ENCODE peak calls at places on chromosomes 1 and 21, in ten cellular contexts. O is HCEC 1CT, A is HuH-7.5, S is pancreas, X is RWPE2, L is transverse colon, G is GM18507, J is HCT116, R is ureter, V is GM06990. N is an unnamed sample.

GRCh38 chr1:165392634-165393571 is 36.4 kb upstream of the LMX1A start:
- DNase-seq in O (peak), A (peak), S (peak), X (peak), L (peak), G (peak), J (peak), R (peak), V (peak), N (peak)

GRCh38 chr1:26358411-26359384 is 4.8 kb upstream of the CRYBG2 start:
- DNase-seq in O (no peak), A (peak), S (peak), X (no peak), L (peak), G (no peak), J (peak), R (peak), V (no peak), N (no peak)

GRCh38 chr1:63775418-63776127 is 1.8 kb downstream of the ROR1 start:
- DNase-seq in O (peak), A (no peak), S (no peak), X (no peak), L (no peak), G (no peak), J (no peak), R (no peak), V (no peak), N (no peak)

GRCh38 chr21:36813071-36813470 is 114.2 kb downstream of the SIM2 start:
- DNase-seq in O (no peak), A (no peak), S (no peak), X (no peak), L (no peak), G (no peak), J (no peak), R (no peak), V (no peak), N (no peak)

GRCh38 chr1:149977345-149977744 is 33.2 kb downstream of the OTUD7B start:
- DNase-seq in O (no peak), A (no peak), S (no peak), X (no peak), L (no peak), G (no peak), J (no peak), R (no peak), V (no peak), N (no peak)

GRCh38 chr1:89254658-89255287 is 17.9 kb downstream of the GBP5 start:
- DNase-seq in O (no peak), A (no peak), S (no peak), X (no peak), L (no peak), G (no peak), J (no peak), R (no peak), V (no peak), N (no peak)

GRCh38 chr21:34335316-34335715 is 28.5 kb upstream of the KCNE2 start:
- DNase-seq in O (no peak), A (no peak), S (no peak), X (no peak), L (no peak), G (no peak), J (no peak), R (peak), V (no peak), N (no peak)

GRCh38 chr1:208257326-208257725 is 13.1 kb upstream of the PLXNA2 start:
- DNase-seq in O (no peak), A (no peak), S (no peak), X (no peak), L (no peak), G (no peak), J (no peak), R (no peak), V (no peak), N (no peak)

GRCh38 chr21:37552496-37553399 is 186.2 kb downstream of the DYRK1A start:
- DNase-seq in O (no peak), A (no peak), S (no peak), X (no peak), L (no peak), G (no peak), J (no peak), R (peak), V (no peak), N (no peak)

GRCh38 chr1:182739545-182739944 is 50.0 kb upstream of the NPL start:
- DNase-seq in O (no peak), A (no peak), S (no peak), X (no peak), L (no peak), G (no peak), J (no peak), R (no peak), V (no peak), N (peak)

GRCh38 chr1:181704556-181704955 is 221.2 kb downstream of the CACNA1E start:
- DNase-seq in O (no peak), A (no peak), S (no peak), X (no peak), L (no peak), G (no peak), J (no peak), R (no peak), V (no peak), N (no peak)

GRCh38 chr21:21740207-21740606 is 742.0 kb downstream of the NCAM2 start:
- DNase-seq in O (no peak), A (no peak), S (no peak), X (no peak), L (no peak), G (no peak), J (no peak), R (no peak), V (no peak), N (no peak)

GRCh38 chr1:204673909-204674701 is 11.4 kb downstream of the LRRN2 start:
- DNase-seq in O (no peak), A (no peak), S (no peak), X (no peak), L (no peak), G (no peak), J (no peak), R (no peak), V (no peak), N (no peak)

GRCh38 chr1:6384962-6385672 is 8.4 kb downstream of the ACOT7 start:
- DNase-seq in O (no peak), A (no peak), S (peak), X (no peak), L (no peak), G (no peak), J (no peak), R (peak), V (no peak), N (no peak)

GRCh38 chr1:29584816-29585600 is 348.7 kb downstream of the PTPRU start:
- DNase-seq in O (no peak), A (no peak), S (no peak), X (no peak), L (no peak), G (no peak), J (no peak), R (no peak), V (no peak), N (no peak)

GRCh38 chr1:71788113-71788512 is 494.2 kb downstream of the NEGR1 start:
- DNase-seq in O (no peak), A (no peak), S (no peak), X (no peak), L (no peak), G (no peak), J (no peak), R (no peak), V (no peak), N (no peak)

GRCh38 chr1:157262891-157263290 is 124.7 kb upstream of the ETV3 start:
- DNase-seq in O (no peak), A (no peak), S (no peak), X (no peak), L (no peak), G (no peak), J (no peak), R (no peak), V (no peak), N (no peak)

GRCh38 chr1:236608930-236609726 is 4.8 kb upstream of the HEATR1 start:
- DNase-seq in O (peak), A (peak), S (peak), X (no peak), L (peak), G (no peak), J (peak), R (no peak), V (no peak), N (no peak)

GRCh38 chr1:153742411-153743142 is 14.7 kb downstream of the INTS3 start:
- DNase-seq in O (peak), A (no peak), S (peak), X (no peak), L (no peak), G (no peak), J (no peak), R (no peak), V (peak), N (no peak)

GRCh38 chr21:42741056-42741455 is 87.6 kb downstream of the PDE9A start:
- DNase-seq in O (no peak), A (no peak), S (no peak), X (no peak), L (no peak), G (no peak), J (no peak), R (no peak), V (no peak), N (no peak)

GRCh38 chr1:193058529-193059281 is 455 bp downstream of the UCHL5 start:
- DNase-seq in O (peak), A (no peak), S (peak), X (no peak), L (peak), G (peak), J (no peak), R (peak), V (peak), N (no peak)

GRCh38 chr1:12231276-12231595 is 1.4 kb downstream of the VPS13D start:
- DNase-seq in O (no peak), A (no peak), S (no peak), X (no peak), L (no peak), G (no peak), J (no peak), R (no peak), V (no peak), N (no peak)

GRCh38 chr1:223738465-223739365 is 26.4 kb downstream of the CAPN2 start:
- DNase-seq in O (no peak), A (no peak), S (peak), X (no peak), L (peak), G (no peak), J (no peak), R (no peak), V (no peak), N (no peak)

GRCh38 chr1:103457856-103458255 is 67.6 kb upstream of the RNPC3 start:
- DNase-seq in O (no peak), A (no peak), S (no peak), X (no peak), L (no peak), G (no peak), J (no peak), R (no peak), V (no peak), N (no peak)

GRCh38 chr1:246907472-246907871 is 24.3 kb downstream of the AHCTF1 start:
- DNase-seq in O (peak), A (no peak), S (no peak), X (no peak), L (peak), G (no peak), J (peak), R (no peak), V (no peak), N (no peak)

GRCh38 chr1:18927082-18927653 is 24.8 kb upstream of the ALDH4A1 start:
- DNase-seq in O (no peak), A (no peak), S (no peak), X (no peak), L (peak), G (no peak), J (no peak), R (no peak), V (no peak), N (no peak)

N was measured in GM19239.